ENCODE peak calls at places on chromosomes 12 and 14, in seven cellular contexts. B is Daoy; N is caudate nucleus; L is endothelial cell of umbilical vein; Q is T follicular helper cell; O is kidney; A is CD8-positive, alpha-beta T cell. Y is an unnamed sample.

GRCh38 chr12:33672879-33673577 is 233.4 kb upstream of the SYT10 start:
- DNase-seq in B (no peak), N (no peak), L (no peak), Q (no peak), O (no peak), A (no peak), Y (no peak)

GRCh38 chr12:30753233-30753632 is 1.5 kb downstream of the CAPRIN2 start:
- DNase-seq in B (peak; percentile 79), N (no peak), L (peak; percentile 52), Q (no peak), O (no peak), A (no peak), Y (no peak)

GRCh38 chr12:132803883-132804282 is 24.8 kb downstream of the GOLGA3 start:
- DNase-seq in B (no peak), N (no peak), L (no peak), Q (no peak), O (no peak), A (no peak), Y (no peak)

GRCh38 chr12:1355396-1355795 is 239.0 kb downstream of the FBXL14 start:
- DNase-seq in B (no peak), N (no peak), L (no peak), Q (no peak), O (no peak), A (no peak), Y (no peak)

GRCh38 chr12:75635606-75636444 is 124.4 kb upstream of the KRR1 start:
- DNase-seq in B (peak; percentile 88), N (no peak), L (peak; percentile 74), Q (no peak), O (no peak), A (no peak), Y (no peak)

GRCh38 chr14:54713364-54713763 is 146.4 kb downstream of the SAMD4A start:
- DNase-seq in B (no peak), N (no peak), L (no peak), Q (no peak), O (no peak), A (no peak), Y (no peak)

GRCh38 chr12:50110762-50111416 is 1.1 kb upstream of the COX14 start:
- DNase-seq in B (peak; percentile 31), N (peak; percentile 51), L (no peak), Q (no peak), O (peak; percentile 95), A (no peak), Y (no peak)

GRCh38 chr12:83573676-83574075 is 887.0 kb downstream of the TMTC2 start:
- DNase-seq in B (no peak), N (no peak), L (no peak), Q (no peak), O (no peak), A (no peak), Y (no peak)

GRCh38 chr12:54371328-54372112 is 7.2 kb upstream of the GPR84 start:
- DNase-seq in B (peak; percentile 62), N (no peak), L (peak; percentile 16), Q (no peak), O (peak; percentile 94), A (no peak), Y (no peak)

GRCh38 chr12:122981036-122981471 is 573 bp downstream of the ARL6IP4 start:
- DNase-seq in B (no peak), N (peak; percentile 33), L (peak; percentile 59), Q (no peak), O (peak; percentile 71), A (no peak), Y (no peak)

GRCh38 chr12:88578274-88578673 is 2.0 kb downstream of the KITLG start:
- DNase-seq in B (peak; percentile 11), N (no peak), L (peak; percentile 39), Q (no peak), O (no peak), A (no peak), Y (no peak)

GRCh38 chr14:98623806-98624430 is 648.1 kb downstream of the BCL11B start:
- DNase-seq in B (peak; percentile 85), N (peak; percentile 14), L (no peak), Q (no peak), O (no peak), A (no peak), Y (no peak)

GRCh38 chr12:53173085-53173715 is 7.3 kb upstream of the ZNF740 start:
- DNase-seq in B (peak; percentile 60), N (no peak), L (no peak), Q (no peak), O (no peak), A (no peak), Y (no peak)

GRCh38 chr12:67457799-67458680 is 188.9 kb downstream of the CAND1 start:
- DNase-seq in B (no peak), N (no peak), L (no peak), Q (no peak), O (no peak), A (no peak), Y (no peak)

GRCh38 chr12:109833307-109834189 is at the start of gene TRPV4:
- DNase-seq in B (peak; percentile 53), N (no peak), L (peak; percentile 64), Q (no peak), O (no peak), A (no peak), Y (no peak)

GRCh38 chr12:51388066-51388799 is 3.0 kb downstream of the GALNT6 start:
- DNase-seq in B (no peak), N (no peak), L (peak; percentile 26), Q (no peak), O (no peak), A (no peak), Y (no peak)

GRCh38 chr12:61414470-61414869 is 845.7 kb upstream of the USP15 start:
- DNase-seq in B (no peak), N (no peak), L (no peak), Q (no peak), O (no peak), A (no peak), Y (no peak)

GRCh38 chr12:19120795-19121194 is 8.7 kb upstream of the PLEKHA5 start:
- DNase-seq in B (peak; percentile 55), N (no peak), L (no peak), Q (no peak), O (no peak), A (no peak), Y (no peak)

GRCh38 chr12:125340791-125341190 is 275.6 kb downstream of the AACS start:
- DNase-seq in B (peak; percentile 88), N (no peak), L (peak; percentile 13), Q (no peak), O (no peak), A (no peak), Y (no peak)

GRCh38 chr14:90288646-90289355 is 32.4 kb downstream of the PSMC1 start:
- DNase-seq in B (no peak), N (no peak), L (peak; percentile 68), Q (no peak), O (no peak), A (no peak), Y (no peak)

Y was measured in T-helper 17 cell.